ENCODE peak calls at places on chromosome 15, in seven cellular contexts. One of them, this sample, is unnamed. For H3K27me3, the result is how much of the 10 kb centered on the place peaks cover.

GRCh38 chr15:67240235-67241131 is 14.0 kb downstream of the AAGAB start:
- DNase-seq in psoas muscle: no peak
- DNase-seq in PC-3: peak
- DNase-seq in adrenal gland: no peak
- DNase-seq in tibial nerve: no peak
- DNase-seq in HepG2: peak
- DNase-seq in pancreas: peak
- DNase-seq in this sample: no peak

GRCh38 chr15:45664451-45664850 is 29.6 kb downstream of the SQOR start:
- DNase-seq in psoas muscle: no peak
- DNase-seq in PC-3: no peak
- DNase-seq in adrenal gland: no peak
- DNase-seq in tibial nerve: no peak
- DNase-seq in HepG2: no peak
- DNase-seq in pancreas: no peak
- DNase-seq in this sample: no peak

GRCh38 chr15:76196286-76196948 is 114.9 kb downstream of the ETFA start:
- DNase-seq in psoas muscle: peak
- DNase-seq in PC-3: peak
- DNase-seq in adrenal gland: peak
- DNase-seq in tibial nerve: no peak
- DNase-seq in HepG2: peak
- DNase-seq in pancreas: peak
- DNase-seq in this sample: no peak

GRCh38 chr15:83290236-83290635 is 5.8 kb upstream of the BNC1 start:
- DNase-seq in psoas muscle: no peak
- DNase-seq in PC-3: no peak
- DNase-seq in adrenal gland: no peak
- DNase-seq in tibial nerve: no peak
- DNase-seq in HepG2: no peak
- DNase-seq in pancreas: no peak
- DNase-seq in this sample: no peak

GRCh38 chr15:48385431-48385830 is 54.2 kb downstream of the DUT start:
- DNase-seq in psoas muscle: no peak
- DNase-seq in PC-3: no peak
- DNase-seq in adrenal gland: peak
- DNase-seq in tibial nerve: no peak
- DNase-seq in HepG2: no peak
- DNase-seq in pancreas: no peak
- DNase-seq in this sample: no peak

GRCh38 chr15:29270169-29270955 is 740 bp upstream of the NSMCE3 start:
- DNase-seq in psoas muscle: no peak
- DNase-seq in PC-3: peak
- DNase-seq in adrenal gland: no peak
- DNase-seq in tibial nerve: no peak
- DNase-seq in HepG2: no peak
- DNase-seq in pancreas: no peak
- DNase-seq in this sample: peak

GRCh38 chr15:34655198-34655770 is 71.8 kb upstream of the GOLGA8B start:
- DNase-seq in psoas muscle: no peak
- DNase-seq in PC-3: no peak
- DNase-seq in adrenal gland: no peak
- DNase-seq in tibial nerve: no peak
- DNase-seq in HepG2: no peak
- DNase-seq in pancreas: no peak
- DNase-seq in this sample: no peak

GRCh38 chr15:58459045-58459444 is 27.3 kb downstream of the LIPC start:
- DNase-seq in psoas muscle: no peak
- DNase-seq in PC-3: no peak
- DNase-seq in adrenal gland: no peak
- DNase-seq in tibial nerve: no peak
- DNase-seq in HepG2: no peak
- DNase-seq in pancreas: no peak
- DNase-seq in this sample: no peak

GRCh38 chr15:60223161-60223560 is 174.6 kb downstream of the ANXA2 start:
- DNase-seq in psoas muscle: no peak
- DNase-seq in PC-3: peak
- DNase-seq in adrenal gland: no peak
- DNase-seq in tibial nerve: no peak
- DNase-seq in HepG2: no peak
- DNase-seq in pancreas: peak
- DNase-seq in this sample: no peak

GRCh38 chr15:93065641-93066045 is 23.4 kb downstream of the RGMA start:
- DNase-seq in psoas muscle: no peak
- DNase-seq in PC-3: no peak
- DNase-seq in adrenal gland: no peak
- DNase-seq in tibial nerve: no peak
- DNase-seq in HepG2: no peak
- DNase-seq in pancreas: no peak
- DNase-seq in this sample: no peak

GRCh38 chr15:74983725-74984231 is 11.6 kb upstream of the SCAMP5 start:
- DNase-seq in psoas muscle: no peak
- DNase-seq in PC-3: peak
- DNase-seq in adrenal gland: no peak
- DNase-seq in tibial nerve: no peak
- DNase-seq in HepG2: no peak
- DNase-seq in pancreas: no peak
- DNase-seq in this sample: no peak

GRCh38 chr15:45630958-45631691 is 3.7 kb upstream of the SQOR start:
- DNase-seq in psoas muscle: no peak
- DNase-seq in PC-3: peak
- DNase-seq in adrenal gland: peak
- DNase-seq in tibial nerve: no peak
- DNase-seq in HepG2: no peak
- DNase-seq in pancreas: no peak
- DNase-seq in this sample: no peak

GRCh38 chr15:69459063-69459462 is 6.4 kb downstream of the RPLP1 start:
- DNase-seq in psoas muscle: no peak
- DNase-seq in PC-3: no peak
- DNase-seq in adrenal gland: no peak
- DNase-seq in tibial nerve: no peak
- DNase-seq in HepG2: no peak
- DNase-seq in pancreas: no peak
- DNase-seq in this sample: no peak

GRCh38 chr15:49589030-49589429 is 31.6 kb downstream of the FAM227B start:
- DNase-seq in psoas muscle: no peak
- DNase-seq in PC-3: no peak
- DNase-seq in adrenal gland: no peak
- DNase-seq in tibial nerve: no peak
- DNase-seq in HepG2: no peak
- DNase-seq in pancreas: no peak
- DNase-seq in this sample: no peak

GRCh38 chr15:81327526-81327925 is 3.6 kb upstream of the STARD5 start:
- DNase-seq in psoas muscle: no peak
- DNase-seq in PC-3: no peak
- DNase-seq in adrenal gland: no peak
- DNase-seq in tibial nerve: no peak
- DNase-seq in HepG2: no peak
- DNase-seq in pancreas: no peak
- DNase-seq in this sample: no peak

GRCh38 chr15:31328425-31328998 is 1.9 kb downstream of the KLF13 start:
- DNase-seq in psoas muscle: no peak
- DNase-seq in PC-3: peak
- DNase-seq in adrenal gland: peak
- DNase-seq in tibial nerve: no peak
- DNase-seq in HepG2: no peak
- DNase-seq in pancreas: no peak
- DNase-seq in this sample: peak

GRCh38 chr15:60721232-60721576 is 242.3 kb upstream of the ICE2 start:
- DNase-seq in psoas muscle: no peak
- DNase-seq in PC-3: no peak
- DNase-seq in adrenal gland: no peak
- DNase-seq in tibial nerve: no peak
- DNase-seq in HepG2: no peak
- DNase-seq in pancreas: no peak
- DNase-seq in this sample: no peak

GRCh38 chr15:57398336-57398735 is 22.0 kb downstream of the CGNL1 start:
- DNase-seq in psoas muscle: no peak
- DNase-seq in PC-3: no peak
- DNase-seq in adrenal gland: no peak
- DNase-seq in tibial nerve: no peak
- DNase-seq in HepG2: no peak
- DNase-seq in pancreas: no peak
- DNase-seq in this sample: no peak

GRCh38 chr15:88992912-88993376 is 79.8 kb upstream of the MFGE8 start:
- DNase-seq in psoas muscle: no peak
- DNase-seq in PC-3: no peak
- DNase-seq in adrenal gland: no peak
- DNase-seq in tibial nerve: no peak
- DNase-seq in HepG2: no peak
- DNase-seq in pancreas: no peak
- DNase-seq in this sample: no peak

GRCh38 chr15:43277231-43277823 is 10.6 kb upstream of the TGM5 start:
- DNase-seq in psoas muscle: no peak
- DNase-seq in PC-3: no peak
- DNase-seq in adrenal gland: no peak
- DNase-seq in tibial nerve: no peak
- DNase-seq in HepG2: no peak
- DNase-seq in pancreas: no peak
- DNase-seq in this sample: no peak

GRCh38 chr15:66711886-66712285 is 9.8 kb downstream of the SMAD6 start:
- DNase-seq in psoas muscle: no peak
- DNase-seq in PC-3: no peak
- DNase-seq in adrenal gland: no peak
- DNase-seq in tibial nerve: no peak
- DNase-seq in HepG2: no peak
- DNase-seq in pancreas: no peak
- DNase-seq in this sample: no peak

GRCh38 chr15:71195242-71195641 is 80.0 kb downstream of the THSD4 start:
- DNase-seq in psoas muscle: no peak
- DNase-seq in PC-3: peak
- DNase-seq in adrenal gland: no peak
- DNase-seq in tibial nerve: no peak
- DNase-seq in HepG2: no peak
- DNase-seq in pancreas: no peak
- DNase-seq in this sample: no peak

GRCh38 chr15:66066439-66066838 is 187.1 kb downstream of the MEGF11 start:
- DNase-seq in psoas muscle: no peak
- DNase-seq in PC-3: no peak
- DNase-seq in adrenal gland: no peak
- DNase-seq in tibial nerve: no peak
- DNase-seq in HepG2: no peak
- DNase-seq in pancreas: no peak
- DNase-seq in this sample: no peak

GRCh38 chr15:35088329-35088728 is 3.2 kb upstream of the NANOGP8 start:
- DNase-seq in psoas muscle: no peak
- DNase-seq in PC-3: no peak
- DNase-seq in adrenal gland: no peak
- DNase-seq in tibial nerve: no peak
- DNase-seq in HepG2: no peak
- DNase-seq in pancreas: no peak
- DNase-seq in this sample: no peak

GRCh38 chr15:77838061-77838460 is 205.3 kb upstream of the LINGO1 start:
- DNase-seq in psoas muscle: no peak
- DNase-seq in PC-3: peak
- DNase-seq in adrenal gland: no peak
- DNase-seq in tibial nerve: no peak
- DNase-seq in HepG2: no peak
- DNase-seq in pancreas: no peak
- DNase-seq in this sample: no peak

DNA sequence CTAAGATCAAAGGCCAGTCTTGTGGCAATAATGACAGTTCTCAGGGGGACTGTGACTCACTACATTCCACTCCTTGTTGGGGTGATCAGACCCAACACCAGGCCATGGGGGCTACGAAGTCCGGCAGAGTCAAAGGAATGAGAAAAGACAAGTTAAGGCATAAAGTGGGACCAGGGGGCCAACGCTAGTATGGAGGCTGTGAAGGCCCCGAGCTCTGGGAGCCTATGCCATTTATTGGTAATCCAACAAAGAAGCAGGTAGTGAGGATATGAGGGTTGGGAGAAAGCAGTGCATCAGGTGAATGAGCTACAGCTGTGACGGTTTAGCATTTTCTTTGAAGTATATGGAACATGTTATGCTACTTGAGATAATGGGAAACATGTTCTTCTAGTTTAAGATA is 104.4 kb upstream of the C2CD4B start:
- DNase-seq in psoas muscle: no peak
- DNase-seq in PC-3: no peak
- DNase-seq in adrenal gland: no peak
- DNase-seq in tibial nerve: no peak
- DNase-seq in HepG2: no peak
- DNase-seq in pancreas: no peak
- DNase-seq in this sample: no peak
- TF ChIP-seq CTCF in psoas muscle: no peak
- TF ChIP-seq CTCF in PC-3: no peak
- TF ChIP-seq CTCF in adrenal gland: no peak
- TF ChIP-seq CTCF in tibial nerve: no peak
- TF ChIP-seq CTCF in HepG2: no peak
- TF ChIP-seq CTCF in pancreas: no peak
- TF ChIP-seq CTCF in this sample: no peak

GRCh38 chr15:37102315-37103021 is 2.1 kb upstream of the MEIS2 start:
- DNase-seq in psoas muscle: no peak
- DNase-seq in PC-3: peak
- DNase-seq in adrenal gland: peak
- DNase-seq in tibial nerve: no peak
- DNase-seq in HepG2: no peak
- DNase-seq in pancreas: no peak
- DNase-seq in this sample: no peak
- H3K27me3 ChIP-seq in psoas muscle: under half
- H3K27me3 ChIP-seq in PC-3: under half
- H3K27me3 ChIP-seq in adrenal gland: under half
- H3K27me3 ChIP-seq in tibial nerve: half or more
- H3K27me3 ChIP-seq in HepG2: under half
- H3K27me3 ChIP-seq in pancreas: under half
- H3K27me3 ChIP-seq in this sample: half or more

GRCh38 chr15:101189708-101190107 is 62.1 kb downstream of the CHSY1 start:
- DNase-seq in psoas muscle: no peak
- DNase-seq in PC-3: no peak
- DNase-seq in adrenal gland: no peak
- DNase-seq in tibial nerve: no peak
- DNase-seq in HepG2: no peak
- DNase-seq in pancreas: no peak
- DNase-seq in this sample: no peak
- H3K27ac ChIP-seq in psoas muscle: peak
- H3K27ac ChIP-seq in PC-3: no peak
- H3K27ac ChIP-seq in adrenal gland: no peak
- H3K27ac ChIP-seq in tibial nerve: peak
- H3K27ac ChIP-seq in HepG2: no peak
- H3K27ac ChIP-seq in pancreas: no peak
- H3K27ac ChIP-seq in this sample: no peak

GRCh38 chr15:101283931-101284330 is 6.6 kb upstream of the SELENOS start:
- DNase-seq in psoas muscle: no peak
- DNase-seq in PC-3: no peak
- DNase-seq in adrenal gland: no peak
- DNase-seq in tibial nerve: no peak
- DNase-seq in HepG2: no peak
- DNase-seq in pancreas: no peak
- DNase-seq in this sample: no peak

GRCh38 chr15:101286471-101287114 is 8.5 kb downstream of the SNRPA1 start:
- DNase-seq in psoas muscle: no peak
- DNase-seq in PC-3: no peak
- DNase-seq in adrenal gland: no peak
- DNase-seq in tibial nerve: no peak
- DNase-seq in HepG2: no peak
- DNase-seq in pancreas: no peak
- DNase-seq in this sample: no peak

GRCh38 chr15:101294731-101295606 is at the start of gene SNRPA1:
- DNase-seq in psoas muscle: peak
- DNase-seq in PC-3: peak
- DNase-seq in adrenal gland: peak
- DNase-seq in tibial nerve: peak
- DNase-seq in HepG2: peak
- DNase-seq in pancreas: peak
- DNase-seq in this sample: peak

GRCh38 chr15:101293122-101293521 is 1.9 kb downstream of the SNRPA1 start:
- DNase-seq in psoas muscle: no peak
- DNase-seq in PC-3: peak
- DNase-seq in adrenal gland: no peak
- DNase-seq in tibial nerve: no peak
- DNase-seq in HepG2: no peak
- DNase-seq in pancreas: no peak
- DNase-seq in this sample: no peak

GRCh38 chr15:101288905-101289513 is 6.0 kb downstream of the SNRPA1 start:
- DNase-seq in psoas muscle: no peak
- DNase-seq in PC-3: peak
- DNase-seq in adrenal gland: no peak
- DNase-seq in tibial nerve: peak
- DNase-seq in HepG2: peak
- DNase-seq in pancreas: no peak
- DNase-seq in this sample: no peak
- TF ChIP-seq CTCF in psoas muscle: peak
- TF ChIP-seq CTCF in PC-3: peak
- TF ChIP-seq CTCF in adrenal gland: peak
- TF ChIP-seq CTCF in tibial nerve: peak
- TF ChIP-seq CTCF in HepG2: peak
- TF ChIP-seq CTCF in pancreas: peak
- TF ChIP-seq CTCF in this sample: peak

This sample was measured in CD4-positive, alpha-beta T cell.